ENCODE peak calls at places on chromosome 19, in eight cellular contexts. One of them, this sample, is unnamed.

GRCh38 chr19:53509845-53510244 is 28.1 kb upstream of the ZNF331 start:
- DNase-seq in uterus: no peak
- DNase-seq in NCI-H1092 treated with DMSO at 0.1 percent for 48 hours: no peak
- DNase-seq in HFF-Myc: no peak
- DNase-seq in ACHN: no peak
- DNase-seq in T-helper 22 cell: no peak
- DNase-seq in adrenal gland: no peak
- DNase-seq in activated naive CD8-positive, alpha-beta T cell treated with anti-CD3 and anti-CD28 coated beads, Interleukin-2, amount 50 U/mL, for 24 hours: no peak
- DNase-seq in this sample: no peak

GRCh38 chr19:39112338-39112890 is 13.2 kb upstream of the PAK4 start:
- DNase-seq in uterus: no peak
- DNase-seq in NCI-H1092 treated with DMSO at 0.1 percent for 48 hours: no peak
- DNase-seq in HFF-Myc: no peak
- DNase-seq in ACHN: peak; percentile 65
- DNase-seq in T-helper 22 cell: no peak
- DNase-seq in adrenal gland: peak; percentile 92
- DNase-seq in activated naive CD8-positive, alpha-beta T cell treated with anti-CD3 and anti-CD28 coated beads, Interleukin-2, amount 50 U/mL, for 24 hours: no peak
- DNase-seq in this sample: no peak

GRCh38 chr19:53140351-53140750 is 7.6 kb upstream of the ZNF415 start:
- DNase-seq in uterus: no peak
- DNase-seq in NCI-H1092 treated with DMSO at 0.1 percent for 48 hours: no peak
- DNase-seq in HFF-Myc: no peak
- DNase-seq in ACHN: no peak
- DNase-seq in T-helper 22 cell: no peak
- DNase-seq in adrenal gland: no peak
- DNase-seq in activated naive CD8-positive, alpha-beta T cell treated with anti-CD3 and anti-CD28 coated beads, Interleukin-2, amount 50 U/mL, for 24 hours: no peak
- DNase-seq in this sample: no peak

GRCh38 chr19:53540091-53540490 is 2.1 kb downstream of the ZNF331 start:
- DNase-seq in uterus: no peak
- DNase-seq in NCI-H1092 treated with DMSO at 0.1 percent for 48 hours: no peak
- DNase-seq in HFF-Myc: no peak
- DNase-seq in ACHN: no peak
- DNase-seq in T-helper 22 cell: no peak
- DNase-seq in adrenal gland: no peak
- DNase-seq in activated naive CD8-positive, alpha-beta T cell treated with anti-CD3 and anti-CD28 coated beads, Interleukin-2, amount 50 U/mL, for 24 hours: no peak
- DNase-seq in this sample: no peak

GRCh38 chr19:13597625-13598024 is 91.3 kb upstream of the CACNA1A start:
- DNase-seq in uterus: peak; percentile 33
- DNase-seq in NCI-H1092 treated with DMSO at 0.1 percent for 48 hours: peak; percentile 55
- DNase-seq in HFF-Myc: peak; percentile 27
- DNase-seq in ACHN: peak; percentile 63
- DNase-seq in T-helper 22 cell: peak; percentile 4
- DNase-seq in adrenal gland: peak; percentile 71
- DNase-seq in activated naive CD8-positive, alpha-beta T cell treated with anti-CD3 and anti-CD28 coated beads, Interleukin-2, amount 50 U/mL, for 24 hours: peak; percentile 33
- DNase-seq in this sample: peak; percentile 62

GRCh38 chr19:18557474-18558201 is at the start of gene KXD1:
- DNase-seq in uterus: peak; percentile 98
- DNase-seq in NCI-H1092 treated with DMSO at 0.1 percent for 48 hours: peak; percentile 95
- DNase-seq in HFF-Myc: peak; percentile 97
- DNase-seq in ACHN: peak; percentile 96
- DNase-seq in T-helper 22 cell: peak; percentile 98
- DNase-seq in adrenal gland: peak; percentile 100
- DNase-seq in activated naive CD8-positive, alpha-beta T cell treated with anti-CD3 and anti-CD28 coated beads, Interleukin-2, amount 50 U/mL, for 24 hours: peak; percentile 99
- DNase-seq in this sample: peak; percentile 99

GRCh38 chr19:8814176-8814575 is 17.9 kb downstream of the ZNF558 start:
- DNase-seq in uterus: no peak
- DNase-seq in NCI-H1092 treated with DMSO at 0.1 percent for 48 hours: no peak
- DNase-seq in HFF-Myc: no peak
- DNase-seq in ACHN: no peak
- DNase-seq in T-helper 22 cell: no peak
- DNase-seq in adrenal gland: no peak
- DNase-seq in activated naive CD8-positive, alpha-beta T cell treated with anti-CD3 and anti-CD28 coated beads, Interleukin-2, amount 50 U/mL, for 24 hours: no peak
- DNase-seq in this sample: no peak

GRCh38 chr19:35416331-35416730 is 31.7 kb upstream of the FFAR2 start:
- DNase-seq in uterus: no peak
- DNase-seq in NCI-H1092 treated with DMSO at 0.1 percent for 48 hours: no peak
- DNase-seq in HFF-Myc: no peak
- DNase-seq in ACHN: no peak
- DNase-seq in T-helper 22 cell: no peak
- DNase-seq in adrenal gland: no peak
- DNase-seq in activated naive CD8-positive, alpha-beta T cell treated with anti-CD3 and anti-CD28 coated beads, Interleukin-2, amount 50 U/mL, for 24 hours: no peak
- DNase-seq in this sample: no peak

GRCh38 chr19:56294557-56294956 is 20.1 kb downstream of the ZSCAN5A start:
- DNase-seq in uterus: no peak
- DNase-seq in NCI-H1092 treated with DMSO at 0.1 percent for 48 hours: peak; percentile 6
- DNase-seq in HFF-Myc: no peak
- DNase-seq in ACHN: no peak
- DNase-seq in T-helper 22 cell: no peak
- DNase-seq in adrenal gland: no peak
- DNase-seq in activated naive CD8-positive, alpha-beta T cell treated with anti-CD3 and anti-CD28 coated beads, Interleukin-2, amount 50 U/mL, for 24 hours: no peak
- DNase-seq in this sample: no peak